ENCODE peak calls at places on chromosomes 3 and 15, in ten cellular contexts. O, L, K, M, F, G, U, V, X and E are unnamed samples.
A peak's percentile ranks its signal among the peaks of the same experiment; 100 is the strongest.

GRCh38 chr3:107117922-107118576 is 259.2 kb upstream of the CCDC54 start:
- DNase-seq in M (no peak), X (peak; percentile 79), U (peak; percentile 61), F (no peak), K (no peak), G (peak; percentile 57), V (peak; percentile 80), L (no peak), O (no peak), E (peak; percentile 62)

GRCh38 chr3:6551165-6551564 is 309.8 kb upstream of the GRM7 start:
- DNase-seq in O (no peak), U (no peak), X (no peak), G (no peak), F (no peak), L (no peak), V (no peak), M (no peak), K (no peak), E (no peak)

GRCh38 chr3:36991923-36992805 is 767 bp downstream of the EPM2AIP1 start:
- DNase-seq in K (no peak), F (no peak), G (no peak), U (no peak), O (no peak), X (no peak), M (peak; percentile 30), V (peak; percentile 74), L (no peak), E (no peak)

GRCh38 chr3:110106805-110107204 is 769.5 kb upstream of the DPPA4 start:
- DNase-seq in L (no peak), X (no peak), M (no peak), K (no peak), G (no peak), O (no peak), F (no peak), U (no peak), V (peak; percentile 66), E (no peak)

GRCh38 chr15:78103406-78104118 is 11.2 kb downstream of the SH2D7 start:
- DNase-seq in K (no peak), G (no peak), M (no peak), O (peak; percentile 56), U (no peak), L (peak; percentile 64), X (no peak), F (peak; percentile 41), V (no peak), E (no peak)

GRCh38 chr3:158781859-158782258 is 20.0 kb upstream of the MFSD1 start:
- DNase-seq in U (no peak), G (no peak), O (no peak), K (no peak), L (no peak), V (no peak), X (no peak), M (no peak), F (no peak), E (no peak)

GRCh38 chr3:158471639-158472294 is 99.2 kb upstream of the MLF1 start:
- DNase-seq in K (no peak), M (no peak), G (no peak), L (no peak), U (no peak), F (no peak), V (peak; percentile 97), X (no peak), O (no peak), E (no peak)

GRCh38 chr3:125357032-125357658 is 18.0 kb downstream of the ZNF148 start:
- DNase-seq in U (peak; percentile 48), G (no peak), F (peak; percentile 33), V (peak; percentile 36), K (peak; percentile 45), X (peak; percentile 70), O (peak; percentile 54), L (peak; percentile 47), M (no peak), E (peak; percentile 36)

GRCh38 chr3:17625111-17625510 is 117.3 kb downstream of the TBC1D5 start:
- DNase-seq in F (no peak), K (no peak), U (no peak), V (no peak), M (no peak), O (no peak), G (no peak), X (no peak), L (no peak), E (no peak)

GRCh38 chr15:101521084-101521483 is 31.6 kb upstream of the PCSK6 start:
- DNase-seq in G (no peak), X (no peak), V (no peak), U (peak; percentile 8), F (no peak), L (no peak), O (no peak), K (no peak), M (no peak), E (no peak)

GRCh38 chr3:36679384-36680200 is 84.8 kb downstream of the DCLK3 start:
- DNase-seq in V (peak; percentile 95), L (no peak), O (no peak), G (no peak), X (no peak), F (no peak), U (no peak), M (no peak), K (no peak), E (no peak)

GRCh38 chr15:28115871-28116270 is 16.8 kb upstream of the OCA2 start:
- DNase-seq in F (no peak), G (no peak), L (no peak), K (no peak), O (no peak), V (no peak), X (no peak), M (no peak), U (no peak), E (no peak)

GRCh38 chr3:194404365-194405140 is 5.5 kb upstream of the GP5 start:
- DNase-seq in U (no peak), X (no peak), K (no peak), V (peak; percentile 58), M (no peak), F (no peak), L (peak; percentile 42), O (peak; percentile 26), G (no peak), E (no peak)

GRCh38 chr3:17013050-17013449 is 128.3 kb downstream of the PLCL2 start:
- DNase-seq in F (no peak), G (no peak), M (no peak), O (no peak), L (no peak), K (no peak), X (no peak), U (no peak), V (no peak), E (no peak)

DNA sequence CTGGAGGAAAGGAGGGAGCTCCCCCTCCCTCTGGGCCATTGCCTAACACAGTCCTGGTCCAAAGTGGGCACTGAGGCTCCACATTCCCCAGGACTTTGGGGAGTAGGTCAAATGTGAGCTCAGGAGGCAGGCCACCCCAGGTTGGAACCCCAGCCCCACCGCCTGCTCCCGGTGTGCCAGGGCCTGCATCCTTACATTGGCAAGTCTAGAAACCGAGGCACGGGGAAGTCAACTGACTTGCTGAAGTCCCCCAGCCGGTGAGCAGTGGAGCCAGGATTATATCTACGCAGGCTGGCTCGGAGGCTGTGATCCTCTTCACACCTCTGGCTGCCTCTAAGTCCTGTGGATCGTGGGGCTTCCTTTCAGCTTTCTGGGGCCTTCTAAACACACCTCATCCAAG is 48.7 kb downstream of the RHCG start:
- DNase-seq in U (no peak), L (no peak), M (no peak), O (no peak), K (no peak), X (no peak), G (no peak), V (no peak), F (no peak), E (no peak)
- H3K27me3 ChIP-seq in U (no peaks in the 10 kb centered on the region), L (peaks cover 4% of the 10 kb centered on the region), M (no peaks in the 10 kb centered on the region), O (peaks cover 38% of the 10 kb centered on the region), K (no peaks in the 10 kb centered on the region), X (peaks cover 12% of the 10 kb centered on the region), G (no peaks in the 10 kb centered on the region), V (peaks cover 73% of the 10 kb centered on the region), F (no peaks in the 10 kb centered on the region), E (no peaks in the 10 kb centered on the region)

DNA sequence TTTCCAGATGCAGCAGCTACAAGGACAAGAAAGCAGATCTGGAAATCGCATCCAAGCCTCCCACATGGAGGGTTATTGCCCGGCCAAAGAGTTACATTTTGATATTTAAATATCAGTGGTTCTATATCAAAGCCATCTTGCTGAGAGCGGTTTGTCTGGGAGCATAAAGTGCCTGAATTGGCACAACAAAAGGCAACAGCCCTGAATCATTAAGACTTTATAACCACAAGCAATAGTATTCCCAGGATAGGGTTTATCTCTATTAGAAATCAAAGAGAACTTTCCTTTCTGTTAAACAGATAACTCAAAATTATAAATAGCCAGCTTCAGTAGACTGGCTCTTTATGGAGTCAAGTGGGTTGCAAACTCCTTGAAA is 564.7 kb downstream of the ROBO1 start:
- DNase-seq in V (no peak), K (no peak), L (no peak), X (no peak), M (no peak), U (no peak), F (no peak), O (no peak), G (no peak), E (no peak)
- H3K27ac ChIP-seq in V (no peak overlapping the region), K (no peak overlapping the region), L (no peak overlapping the region), X (no peak overlapping the region), M (no peak overlapping the region), U (no peak overlapping the region), F (no peak overlapping the region), O (no peak overlapping the region), G (no peak overlapping the region), E (no peak overlapping the region)

GRCh38 chr15:47857384-47858168 is 140.3 kb downstream of the SEMA6D start:
- DNase-seq in M (no peak), X (no peak), G (no peak), U (no peak), F (no peak), K (no peak), L (no peak), O (no peak), V (no peak), E (no peak)

GRCh38 chr15:47861186-47861585 is 143.9 kb downstream of the SEMA6D start:
- DNase-seq in K (no peak), F (no peak), X (no peak), L (no peak), G (no peak), V (no peak), M (no peak), U (no peak), O (no peak), E (no peak)

GRCh38 chr15:47862402-47862801 is 145.1 kb downstream of the SEMA6D start:
- DNase-seq in V (no peak), L (no peak), G (no peak), X (no peak), O (no peak), K (no peak), F (no peak), M (no peak), U (no peak), E (no peak)
- H3K27me3 ChIP-seq in V (peaks cover 3% of the 10 kb centered on the region), L (no peaks in the 10 kb centered on the region), G (no peaks in the 10 kb centered on the region), X (no peaks in the 10 kb centered on the region), O (no peaks in the 10 kb centered on the region), K (no peaks in the 10 kb centered on the region), F (no peaks in the 10 kb centered on the region), M (no peaks in the 10 kb centered on the region), U (no peaks in the 10 kb centered on the region), E (no peaks in the 10 kb centered on the region)

GRCh38 chr3:66392966-66393485 is 107.8 kb downstream of the LRIG1 start:
- DNase-seq in L (no peak), K (no peak), O (no peak), X (no peak), V (no peak), U (no peak), F (no peak), M (no peak), G (no peak), E (no peak)
- H3K27ac ChIP-seq in L (peak overlapping the region; percentile 45), K (no peak overlapping the region), O (peak overlapping the region; percentile 51), X (no peak overlapping the region), V (no peak overlapping the region), U (no peak overlapping the region), F (peak overlapping the region; percentile 82), M (peak overlapping the region; percentile 53), G (no peak overlapping the region), E (no peak overlapping the region)